ENCODE peak calls at places on chromosomes 7 and 10, in six cellular contexts. One of them, this sample, is unnamed. For H3K36me3, the result is how much of the 10 kb centered on the place peaks cover.

GRCh38 chr7:21548491-21548890 is 5.7 kb downstream of the DNAH11 start:
- DNase-seq in hepatocyte: no peak
- DNase-seq in left lung: no peak
- DNase-seq in heart right ventricle: no peak
- DNase-seq in PC-9: peak
- DNase-seq in cardiac muscle cell: no peak
- DNase-seq in this sample: no peak

GRCh38 chr7:55573234-55573504 is 867 bp upstream of the VOPP1 start:
- DNase-seq in heart right ventricle: no peak
- DNase-seq in PC-9: no peak
- DNase-seq in hepatocyte: no peak
- DNase-seq in left lung: no peak
- DNase-seq in cardiac muscle cell: peak
- DNase-seq in this sample: no peak

GRCh38 chr10:132588301-132589013 is 50.9 kb downstream of the INPP5A start:
- DNase-seq in hepatocyte: no peak
- DNase-seq in heart right ventricle: peak
- DNase-seq in PC-9: no peak
- DNase-seq in left lung: peak
- DNase-seq in cardiac muscle cell: no peak
- DNase-seq in this sample: no peak

GRCh38 chr10:71293446-71294090 is 25.5 kb upstream of the SLC29A3 start:
- DNase-seq in heart right ventricle: no peak
- DNase-seq in left lung: no peak
- DNase-seq in cardiac muscle cell: no peak
- DNase-seq in hepatocyte: no peak
- DNase-seq in PC-9: no peak
- DNase-seq in this sample: no peak

GRCh38 chr10:127903789-127904188 is 3.1 kb upstream of the PTPRE start:
- DNase-seq in cardiac muscle cell: no peak
- DNase-seq in left lung: no peak
- DNase-seq in hepatocyte: no peak
- DNase-seq in heart right ventricle: no peak
- DNase-seq in PC-9: no peak
- DNase-seq in this sample: no peak

GRCh38 chr7:146411975-146412374 is 295.4 kb downstream of the CNTNAP2 start:
- DNase-seq in PC-9: no peak
- DNase-seq in hepatocyte: no peak
- DNase-seq in cardiac muscle cell: no peak
- DNase-seq in heart right ventricle: no peak
- DNase-seq in left lung: no peak
- DNase-seq in this sample: no peak

GRCh38 chr7:104341545-104341944 is 13.1 kb downstream of the LHFPL3 start:
- DNase-seq in PC-9: no peak
- DNase-seq in cardiac muscle cell: peak
- DNase-seq in heart right ventricle: no peak
- DNase-seq in hepatocyte: peak
- DNase-seq in left lung: no peak
- DNase-seq in this sample: no peak

GRCh38 chr7:117645456-117646181 is 165.8 kb downstream of the CFTR start:
- DNase-seq in left lung: no peak
- DNase-seq in heart right ventricle: no peak
- DNase-seq in PC-9: peak
- DNase-seq in hepatocyte: no peak
- DNase-seq in cardiac muscle cell: no peak
- DNase-seq in this sample: no peak

GRCh38 chr10:132388901-132389630 is 7.9 kb upstream of the PWWP2B start:
- DNase-seq in left lung: peak
- DNase-seq in heart right ventricle: no peak
- DNase-seq in PC-9: no peak
- DNase-seq in hepatocyte: no peak
- DNase-seq in cardiac muscle cell: no peak
- DNase-seq in this sample: peak

GRCh38 chr7:69190025-69190424 is 408.2 kb upstream of the AUTS2 start:
- DNase-seq in hepatocyte: no peak
- DNase-seq in cardiac muscle cell: no peak
- DNase-seq in left lung: no peak
- DNase-seq in heart right ventricle: no peak
- DNase-seq in PC-9: no peak
- DNase-seq in this sample: no peak

GRCh38 chr7:79828866-79829265 is 305.8 kb upstream of the GNAI1 start:
- DNase-seq in hepatocyte: no peak
- DNase-seq in left lung: no peak
- DNase-seq in PC-9: no peak
- DNase-seq in heart right ventricle: no peak
- DNase-seq in cardiac muscle cell: no peak
- DNase-seq in this sample: no peak

GRCh38 chr7:38585551-38585950 is 45.6 kb downstream of the AMPH start:
- DNase-seq in heart right ventricle: no peak
- DNase-seq in left lung: no peak
- DNase-seq in PC-9: no peak
- DNase-seq in hepatocyte: no peak
- DNase-seq in cardiac muscle cell: no peak
- DNase-seq in this sample: no peak

GRCh38 chr7:113331155-113331898 is 213.0 kb upstream of the SMIM30 start:
- DNase-seq in left lung: no peak
- DNase-seq in heart right ventricle: peak
- DNase-seq in cardiac muscle cell: peak
- DNase-seq in PC-9: no peak
- DNase-seq in hepatocyte: peak
- DNase-seq in this sample: no peak

GRCh38 chr10:29160110-29160669 is 128.7 kb upstream of the LYZL1 start:
- DNase-seq in left lung: no peak
- DNase-seq in heart right ventricle: no peak
- DNase-seq in PC-9: peak
- DNase-seq in hepatocyte: no peak
- DNase-seq in cardiac muscle cell: no peak
- DNase-seq in this sample: peak

GRCh38 chr7:103446046-103446520 is at the start of gene SLC26A5:
- DNase-seq in left lung: peak
- DNase-seq in PC-9: no peak
- DNase-seq in hepatocyte: peak
- DNase-seq in heart right ventricle: no peak
- DNase-seq in cardiac muscle cell: peak
- DNase-seq in this sample: peak

GRCh38 chr10:103197177-103197576 is 4.1 kb upstream of the NT5C2 start:
- DNase-seq in cardiac muscle cell: no peak
- DNase-seq in heart right ventricle: peak
- DNase-seq in PC-9: peak
- DNase-seq in hepatocyte: peak
- DNase-seq in left lung: peak
- DNase-seq in this sample: no peak

GRCh38 chr7:43038229-43038628 is 74.2 kb upstream of the HECW1 start:
- DNase-seq in PC-9: no peak
- DNase-seq in heart right ventricle: no peak
- DNase-seq in cardiac muscle cell: no peak
- DNase-seq in hepatocyte: no peak
- DNase-seq in left lung: no peak
- DNase-seq in this sample: no peak

GRCh38 chr7:55120074-55120473 is 101.3 kb downstream of the EGFR start:
- DNase-seq in cardiac muscle cell: no peak
- DNase-seq in PC-9: peak
- DNase-seq in left lung: no peak
- DNase-seq in heart right ventricle: no peak
- DNase-seq in hepatocyte: no peak
- DNase-seq in this sample: no peak

GRCh38 chr7:139647812-139648616 is 124.5 kb downstream of the CLEC2L start:
- DNase-seq in cardiac muscle cell: no peak
- DNase-seq in left lung: no peak
- DNase-seq in hepatocyte: no peak
- DNase-seq in heart right ventricle: no peak
- DNase-seq in PC-9: no peak
- DNase-seq in this sample: no peak

GRCh38 chr10:46995234-46995633 is 84.0 kb downstream of the PTPN20 start:
- DNase-seq in left lung: no peak
- DNase-seq in hepatocyte: no peak
- DNase-seq in cardiac muscle cell: peak
- DNase-seq in PC-9: peak
- DNase-seq in heart right ventricle: no peak
- DNase-seq in this sample: no peak

GRCh38 chr10:12321641-12322040 is 27.7 kb upstream of the CAMK1D start:
- DNase-seq in cardiac muscle cell: no peak
- DNase-seq in left lung: no peak
- DNase-seq in PC-9: peak
- DNase-seq in heart right ventricle: no peak
- DNase-seq in hepatocyte: no peak
- DNase-seq in this sample: no peak

GRCh38 chr10:60490013-60490412 is 100.3 kb upstream of the ANK3 start:
- DNase-seq in heart right ventricle: no peak
- DNase-seq in cardiac muscle cell: no peak
- DNase-seq in PC-9: peak
- DNase-seq in hepatocyte: no peak
- DNase-seq in left lung: no peak
- DNase-seq in this sample: no peak

GRCh38 chr10:60491162-60491561 is 101.5 kb upstream of the ANK3 start:
- DNase-seq in cardiac muscle cell: no peak
- DNase-seq in hepatocyte: no peak
- DNase-seq in heart right ventricle: no peak
- DNase-seq in left lung: no peak
- DNase-seq in PC-9: peak
- DNase-seq in this sample: no peak

GRCh38 chr10:60485025-60485424 is 95.3 kb upstream of the ANK3 start:
- DNase-seq in heart right ventricle: no peak
- DNase-seq in hepatocyte: no peak
- DNase-seq in left lung: no peak
- DNase-seq in PC-9: peak
- DNase-seq in cardiac muscle cell: no peak
- DNase-seq in this sample: no peak

GRCh38 chr10:60488111-60488669 is 98.5 kb upstream of the ANK3 start:
- DNase-seq in PC-9: no peak
- DNase-seq in hepatocyte: no peak
- DNase-seq in heart right ventricle: no peak
- DNase-seq in cardiac muscle cell: no peak
- DNase-seq in left lung: no peak
- DNase-seq in this sample: no peak

GRCh38 chr10:60487543-60487942 is 97.9 kb upstream of the ANK3 start:
- DNase-seq in hepatocyte: no peak
- DNase-seq in cardiac muscle cell: no peak
- DNase-seq in PC-9: no peak
- DNase-seq in heart right ventricle: no peak
- DNase-seq in left lung: no peak
- DNase-seq in this sample: no peak
- H3K36me3 ChIP-seq in hepatocyte: under half
- H3K36me3 ChIP-seq in cardiac muscle cell: under half
- H3K36me3 ChIP-seq in PC-9: under half
- H3K36me3 ChIP-seq in heart right ventricle: under half
- H3K36me3 ChIP-seq in left lung: under half
- H3K36me3 ChIP-seq in this sample: under half

GRCh38 chr7:24732646-24733413 is 24.4 kb downstream of the GSDME start:
- DNase-seq in left lung: no peak
- DNase-seq in cardiac muscle cell: no peak
- DNase-seq in hepatocyte: peak
- DNase-seq in PC-9: peak
- DNase-seq in heart right ventricle: no peak
- DNase-seq in this sample: no peak
- H3K27ac ChIP-seq in left lung: no peak
- H3K27ac ChIP-seq in cardiac muscle cell: no peak
- H3K27ac ChIP-seq in hepatocyte: peak
- H3K27ac ChIP-seq in PC-9: peak
- H3K27ac ChIP-seq in heart right ventricle: no peak
- H3K27ac ChIP-seq in this sample: peak

DNA sequence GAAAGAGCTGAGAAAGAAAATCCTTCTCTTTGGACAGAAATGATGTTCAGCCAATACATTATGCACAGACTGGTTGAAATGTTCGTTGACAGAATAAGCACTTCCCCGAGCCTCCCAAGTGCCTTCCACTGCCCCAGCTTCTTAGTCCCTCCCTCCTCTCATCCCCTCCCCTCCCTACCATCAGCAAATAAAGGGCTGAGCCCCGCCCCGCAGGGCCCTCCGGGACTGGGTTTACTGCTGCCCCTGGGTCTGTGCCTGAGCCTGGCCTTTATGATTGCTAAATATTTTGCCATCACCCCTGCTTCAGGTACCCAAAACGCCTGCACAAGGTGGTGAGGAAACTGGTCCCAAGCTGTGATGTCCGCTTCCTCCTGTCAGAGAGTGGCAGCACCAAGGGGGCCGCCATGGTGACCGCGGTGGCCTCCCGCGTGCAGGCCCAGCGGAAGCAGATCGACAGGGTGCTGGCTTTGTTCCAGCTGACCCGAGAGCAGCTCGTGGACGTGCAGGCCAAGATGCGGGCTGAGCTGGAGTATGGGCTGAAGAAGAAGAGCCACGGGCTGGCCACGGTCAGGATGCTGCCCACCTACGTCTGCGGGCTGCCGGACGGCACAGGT is 28.1 kb downstream of the HKDC1 start:
- DNase-seq in PC-9: no peak
- DNase-seq in cardiac muscle cell: no peak
- DNase-seq in hepatocyte: no peak
- DNase-seq in left lung: no peak
- DNase-seq in heart right ventricle: no peak
- DNase-seq in this sample: no peak
- TF ChIP-seq CTCF in PC-9: no peak
- TF ChIP-seq CTCF in cardiac muscle cell: no peak
- TF ChIP-seq CTCF in hepatocyte: no peak
- TF ChIP-seq CTCF in left lung: no peak
- TF ChIP-seq CTCF in heart right ventricle: no peak
- TF ChIP-seq CTCF in this sample: no peak

GRCh38 chr7:82715344-82715743 is 271.8 kb upstream of the CACNA2D1 start:
- DNase-seq in hepatocyte: no peak
- DNase-seq in cardiac muscle cell: no peak
- DNase-seq in left lung: no peak
- DNase-seq in PC-9: no peak
- DNase-seq in heart right ventricle: no peak
- DNase-seq in this sample: no peak

GRCh38 chr7:82713506-82713905 is 269.9 kb upstream of the CACNA2D1 start:
- DNase-seq in PC-9: no peak
- DNase-seq in cardiac muscle cell: no peak
- DNase-seq in left lung: no peak
- DNase-seq in heart right ventricle: no peak
- DNase-seq in hepatocyte: no peak
- DNase-seq in this sample: no peak

GRCh38 chr7:82714883-82715282 is 271.3 kb upstream of the CACNA2D1 start:
- DNase-seq in PC-9: no peak
- DNase-seq in hepatocyte: no peak
- DNase-seq in left lung: no peak
- DNase-seq in cardiac muscle cell: no peak
- DNase-seq in heart right ventricle: no peak
- DNase-seq in this sample: no peak
- H3K36me3 ChIP-seq in PC-9: under half
- H3K36me3 ChIP-seq in hepatocyte: under half
- H3K36me3 ChIP-seq in left lung: under half
- H3K36me3 ChIP-seq in cardiac muscle cell: under half
- H3K36me3 ChIP-seq in heart right ventricle: under half
- H3K36me3 ChIP-seq in this sample: under half

DNA sequence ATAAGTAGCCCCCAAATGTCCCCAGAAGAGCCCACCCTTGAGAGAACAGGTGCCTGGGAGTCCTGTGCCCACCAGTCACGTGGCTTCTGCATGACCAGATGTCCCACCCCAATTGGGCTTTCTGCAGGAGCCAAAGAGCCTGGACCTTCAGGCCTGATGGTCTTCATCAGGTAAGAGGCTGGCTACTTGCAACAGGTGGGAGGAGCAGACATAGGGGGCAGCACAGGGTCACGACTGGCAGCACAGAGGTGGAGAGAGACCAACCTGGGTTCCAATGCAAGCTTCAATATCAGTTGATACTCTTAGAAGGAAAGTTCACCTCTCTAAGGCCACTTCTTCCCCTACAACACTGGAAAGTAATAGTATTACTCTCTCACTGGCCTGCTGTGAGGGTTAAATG is 288.0 kb downstream of the ELMO1 start:
- DNase-seq in PC-9: no peak
- DNase-seq in heart right ventricle: no peak
- DNase-seq in cardiac muscle cell: no peak
- DNase-seq in hepatocyte: no peak
- DNase-seq in left lung: no peak
- DNase-seq in this sample: no peak
- H3K27ac ChIP-seq in PC-9: no peak
- H3K27ac ChIP-seq in heart right ventricle: no peak
- H3K27ac ChIP-seq in cardiac muscle cell: no peak
- H3K27ac ChIP-seq in hepatocyte: no peak
- H3K27ac ChIP-seq in left lung: no peak
- H3K27ac ChIP-seq in this sample: no peak

This sample was measured in RWPE2.